ENCODE peak calls at places on chromosome 2, in nine cellular contexts. M, U, L, I, E, O, W, J and Q are unnamed samples.

GRCh38 chr2:219446101-219446504 is 11.5 kb downstream of the SPEG start:
- DNase-seq in M (peak), U (peak), L (no peak), I (no peak), E (no peak), O (no peak), W (peak), J (peak), Q (no peak)

GRCh38 chr2:126449677-126450076 is 206.3 kb upstream of the GYPC start:
- DNase-seq in M (no peak), U (no peak), L (no peak), I (no peak), E (no peak), O (no peak), W (no peak), J (no peak), Q (no peak)

GRCh38 chr2:33212151-33212550 is 264.3 kb upstream of the RASGRP3 start:
- DNase-seq in M (no peak), U (no peak), L (no peak), I (no peak), E (no peak), O (no peak), W (no peak), J (peak), Q (no peak)

GRCh38 chr2:55225481-55226020 is 6.5 kb downstream of the CLHC1 start:
- DNase-seq in M (no peak), U (peak), L (no peak), I (no peak), E (no peak), O (no peak), W (no peak), J (no peak), Q (no peak)

GRCh38 chr2:111121873-111122630 is 1.3 kb downstream of the BCL2L11 start:
- DNase-seq in M (peak), U (peak), L (peak), I (peak), E (peak), O (peak), W (peak), J (peak), Q (peak)

GRCh38 chr2:234681206-234681605 is 184.3 kb upstream of the ARL4C start:
- DNase-seq in M (no peak), U (no peak), L (no peak), I (no peak), E (no peak), O (no peak), W (no peak), J (no peak), Q (no peak)

GRCh38 chr2:119486886-119487285 is 37.4 kb downstream of the SCTR start:
- DNase-seq in M (no peak), U (no peak), L (no peak), I (no peak), E (no peak), O (no peak), W (no peak), J (peak), Q (peak)

GRCh38 chr2:66477125-66477842 is 42.4 kb downstream of the MEIS1 start:
- DNase-seq in M (no peak), U (no peak), L (no peak), I (no peak), E (no peak), O (no peak), W (no peak), J (peak), Q (no peak)

GRCh38 chr2:167480986-167481309 is 592.7 kb downstream of the XIRP2 start:
- DNase-seq in M (peak), U (peak), L (no peak), I (no peak), E (no peak), O (no peak), W (no peak), J (no peak), Q (no peak)

GRCh38 chr2:7745369-7745768 is 828.2 kb downstream of the RNF144A start:
- DNase-seq in M (no peak), U (no peak), L (no peak), I (no peak), E (no peak), O (no peak), W (no peak), J (no peak), Q (no peak)

GRCh38 chr2:149388120-149388816 is 57.9 kb downstream of the LYPD6 start:
- DNase-seq in M (peak), U (peak), L (no peak), I (no peak), E (no peak), O (no peak), W (no peak), J (no peak), Q (no peak)

GRCh38 chr2:34524115-34524514 is 925.0 kb upstream of the FAM98A start:
- DNase-seq in M (no peak), U (no peak), L (no peak), I (no peak), E (no peak), O (no peak), W (no peak), J (no peak), Q (no peak)

GRCh38 chr2:72689579-72690170 is 136.2 kb downstream of the EXOC6B start:
- DNase-seq in M (no peak), U (no peak), L (no peak), I (no peak), E (no peak), O (no peak), W (no peak), J (no peak), Q (no peak)

GRCh38 chr2:224449212-224450147 is 47.6 kb upstream of the FAM124B start:
- DNase-seq in M (no peak), U (peak), L (no peak), I (no peak), E (no peak), O (no peak), W (no peak), J (peak), Q (no peak)

GRCh38 chr2:52465267-52465666 is 1302.3 kb upstream of the CHAC2 start:
- DNase-seq in M (no peak), U (no peak), L (no peak), I (no peak), E (no peak), O (no peak), W (no peak), J (no peak), Q (no peak)

GRCh38 chr2:35035883-35036282 is 1319.7 kb upstream of the CRIM1 start:
- DNase-seq in M (peak), U (peak), L (no peak), I (no peak), E (no peak), O (no peak), W (no peak), J (no peak), Q (no peak)

GRCh38 chr2:64052468-64053241 is 33.4 kb upstream of the VPS54 start:
- DNase-seq in M (peak), U (no peak), L (peak), I (peak), E (no peak), O (no peak), W (no peak), J (peak), Q (no peak)

GRCh38 chr2:185108588-185108987 is 510.3 kb downstream of the ZNF804A start:
- DNase-seq in M (no peak), U (peak), L (no peak), I (no peak), E (no peak), O (no peak), W (no peak), J (no peak), Q (no peak)

GRCh38 chr2:15560404-15560987 is 638 bp downstream of the NBAS start:
- DNase-seq in M (peak), U (peak), L (no peak), I (no peak), E (peak), O (peak), W (no peak), J (peak), Q (no peak)

GRCh38 chr2:222813177-222813843 is 47.5 kb upstream of the ACSL3 start:
- DNase-seq in M (no peak), U (no peak), L (no peak), I (no peak), E (peak), O (no peak), W (no peak), J (no peak), Q (peak)

GRCh38 chr2:229775614-229776313 is 61.4 kb upstream of the DNER start:
- DNase-seq in M (no peak), U (no peak), L (no peak), I (no peak), E (no peak), O (no peak), W (no peak), J (no peak), Q (no peak)

GRCh38 chr2:194735837-194736542 is 921.0 kb upstream of the SLC39A10 start:
- DNase-seq in M (no peak), U (no peak), L (no peak), I (no peak), E (no peak), O (no peak), W (no peak), J (no peak), Q (no peak)

GRCh38 chr2:16656784-16657391 is 8.7 kb downstream of the CYRIA start:
- DNase-seq in M (no peak), U (no peak), L (peak), I (no peak), E (no peak), O (no peak), W (no peak), J (no peak), Q (no peak)

GRCh38 chr2:195575879-195576391 is 81.1 kb upstream of the SLC39A10 start:
- DNase-seq in M (peak), U (peak), L (no peak), I (no peak), E (peak), O (no peak), W (no peak), J (peak), Q (no peak)

GRCh38 chr2:1625281-1626001 is 118.9 kb downstream of the PXDN start:
- DNase-seq in M (peak), U (peak), L (peak), I (peak), E (no peak), O (no peak), W (peak), J (peak), Q (no peak)

GRCh38 chr2:121754851-121755236 is 607 bp upstream of the TSN start:
- DNase-seq in M (no peak), U (no peak), L (no peak), I (no peak), E (no peak), O (no peak), W (no peak), J (no peak), Q (no peak)

GRCh38 chr2:25740810-25741381 is 67.5 kb upstream of the DTNB start:
- DNase-seq in M (peak), U (peak), L (no peak), I (no peak), E (no peak), O (no peak), W (no peak), J (no peak), Q (no peak)